ENCODE peak calls at places on chromosomes 7 and 10, in eight cellular contexts. R is H9, T is GM03348, A is iris pigment epithelial cell, G is AG04450, C is NCI-H1105 treated with DMSO at 0.1 percent for 48 hours, E is kidney, Y is amygdala. K is an unnamed sample.

GRCh38 chr10:112953075-112953501 is 3.0 kb downstream of the TCF7L2 start:
- DNase-seq in R (no peak), T (no peak), A (peak; percentile 50), G (no peak), C (no peak), E (peak; percentile 83), Y (peak; percentile 14), K (no peak)

GRCh38 chr10:114541081-114541833 is 116.8 kb downstream of the ABLIM1 start:
- DNase-seq in R (no peak), T (peak; percentile 18), A (peak; percentile 66), G (peak; percentile 80), C (no peak), E (no peak), Y (no peak), K (peak; percentile 90)

GRCh38 chr10:24952146-24952700 is at the start of gene PRTFDC1:
- DNase-seq in R (peak; percentile 55), T (peak; percentile 58), A (peak; percentile 23), G (no peak), C (peak; percentile 55), E (peak; percentile 88), Y (peak; percentile 60), K (peak; percentile 52)

GRCh38 chr10:72754275-72755032 is 62.5 kb downstream of the MCU start:
- DNase-seq in R (no peak), T (no peak), A (no peak), G (no peak), C (no peak), E (no peak), Y (no peak), K (no peak)

GRCh38 chr10:59181668-59182067 is 5.2 kb downstream of the PHYHIPL start:
- DNase-seq in R (peak; percentile 25), T (peak; percentile 60), A (peak; percentile 66), G (no peak), C (peak; percentile 32), E (no peak), Y (peak; percentile 8), K (peak; percentile 29)

GRCh38 chr7:231030-231857 is 38.9 kb downstream of the FAM20C start:
- DNase-seq in R (peak; percentile 47), T (no peak), A (no peak), G (no peak), C (no peak), E (no peak), Y (no peak), K (no peak)

GRCh38 chr7:143381427-143382125 is 431 bp downstream of the ZYX start:
- DNase-seq in R (peak; percentile 28), T (peak; percentile 88), A (peak; percentile 78), G (peak; percentile 55), C (peak; percentile 52), E (peak; percentile 94), Y (peak; percentile 53), K (peak; percentile 79)

GRCh38 chr10:77274046-77274795 is 363.4 kb downstream of the KCNMA1 start:
- DNase-seq in R (no peak), T (no peak), A (no peak), G (no peak), C (no peak), E (no peak), Y (no peak), K (no peak)

GRCh38 chr7:36393826-36394225 is 4.2 kb downstream of the ANLN start:
- DNase-seq in R (no peak), T (no peak), A (no peak), G (no peak), C (no peak), E (no peak), Y (no peak), K (no peak)

GRCh38 chr7:1927942-1928341 is 257.9 kb downstream of the ELFN1 start:
- DNase-seq in R (no peak), T (no peak), A (no peak), G (no peak), C (no peak), E (peak; percentile 56), Y (no peak), K (no peak)

GRCh38 chr10:34748357-34748756 is 66.7 kb downstream of the PARD3 start:
- DNase-seq in R (no peak), T (no peak), A (no peak), G (no peak), C (no peak), E (no peak), Y (no peak), K (no peak)

GRCh38 chr7:52794621-52795020 is 240.8 kb upstream of the POM121L12 start:
- DNase-seq in R (no peak), T (no peak), A (no peak), G (no peak), C (peak; percentile 93), E (no peak), Y (no peak), K (no peak)

GRCh38 chr7:41148521-41148951 is 554.4 kb downstream of the INHBA start:
- DNase-seq in R (no peak), T (peak; percentile 73), A (peak; percentile 85), G (peak; percentile 36), C (no peak), E (no peak), Y (no peak), K (peak; percentile 44)

GRCh38 chr7:36391436-36392198 is 2.0 kb downstream of the ANLN start:
- DNase-seq in R (no peak), T (no peak), A (no peak), G (no peak), C (peak; percentile 79), E (no peak), Y (no peak), K (no peak)

GRCh38 chr10:72310636-72311035 is 36.9 kb downstream of the DDIT4 start:
- DNase-seq in R (no peak), T (no peak), A (no peak), G (no peak), C (no peak), E (peak; percentile 25), Y (peak; percentile 52), K (no peak)

GRCh38 chr7:96308950-96309263 is 13.0 kb downstream of the SLC25A13 start:
- DNase-seq in R (no peak), T (no peak), A (no peak), G (no peak), C (no peak), E (no peak), Y (no peak), K (no peak)

GRCh38 chr7:127844707-127845331 is 186.4 kb downstream of the LRRC4 start:
- DNase-seq in R (no peak), T (peak; percentile 46), A (peak; percentile 75), G (no peak), C (peak; percentile 33), E (no peak), Y (no peak), K (no peak)

GRCh38 chr7:100556541-100556940 is 17.2 kb downstream of the SAP25 start:
- DNase-seq in R (no peak), T (peak; percentile 69), A (peak; percentile 66), G (no peak), C (no peak), E (no peak), Y (no peak), K (no peak)

GRCh38 chr7:106012184-106012583 is 49.1 kb downstream of the CDHR3 start:
- DNase-seq in R (no peak), T (no peak), A (no peak), G (no peak), C (no peak), E (no peak), Y (no peak), K (no peak)

GRCh38 chr10:123521076-123521475 is 145.1 kb upstream of the GPR26 start:
- DNase-seq in R (no peak), T (no peak), A (no peak), G (no peak), C (no peak), E (no peak), Y (no peak), K (no peak)

GRCh38 chr10:130040351-130040750 is 70.3 kb downstream of the C10orf143 start:
- DNase-seq in R (no peak), T (no peak), A (no peak), G (no peak), C (no peak), E (no peak), Y (no peak), K (no peak)

GRCh38 chr10:52424343-52424742 is 110.3 kb downstream of the DKK1 start:
- DNase-seq in R (no peak), T (no peak), A (peak; percentile 47), G (no peak), C (no peak), E (no peak), Y (no peak), K (no peak)

GRCh38 chr10:12019343-12019971 is 23.2 kb downstream of the UPF2 start:
- DNase-seq in R (no peak), T (no peak), A (peak; percentile 14), G (no peak), C (no peak), E (no peak), Y (no peak), K (no peak)

GRCh38 chr10:92240289-92241157 is 50.4 kb downstream of the CPEB3 start:
- DNase-seq in R (peak; percentile 58), T (peak; percentile 73), A (peak; percentile 84), G (no peak), C (peak; percentile 70), E (no peak), Y (peak; percentile 73), K (peak; percentile 65)

GRCh38 chr7:37942934-37943610 is 22.6 kb downstream of the EPDR1 start:
- DNase-seq in R (peak; percentile 76), T (no peak), A (peak; percentile 23), G (no peak), C (no peak), E (peak; percentile 70), Y (peak; percentile 55), K (no peak)

GRCh38 chr7:87499494-87499893 is 24.0 kb upstream of the ABCB4 start:
- DNase-seq in R (no peak), T (no peak), A (no peak), G (no peak), C (no peak), E (no peak), Y (no peak), K (no peak)

GRCh38 chr10:91983403-91983802 is 59.8 kb downstream of the BTAF1 start:
- DNase-seq in R (no peak), T (no peak), A (no peak), G (no peak), C (no peak), E (no peak), Y (no peak), K (no peak)

GRCh38 chr7:4638781-4639575 is 43.1 kb upstream of the FOXK1 start:
- DNase-seq in R (no peak), T (no peak), A (no peak), G (no peak), C (no peak), E (peak; percentile 41), Y (no peak), K (no peak)

GRCh38 chr10:78910886-78911285 is 157.9 kb upstream of the ZMIZ1 start:
- DNase-seq in R (no peak), T (no peak), A (no peak), G (no peak), C (no peak), E (no peak), Y (no peak), K (no peak)

GRCh38 chr7:82674319-82674718 is 230.7 kb upstream of the CACNA2D1 start:
- DNase-seq in R (no peak), T (no peak), A (peak; percentile 62), G (no peak), C (no peak), E (no peak), Y (no peak), K (no peak)

GRCh38 chr10:112461029-112461887 is 14.2 kb downstream of the VTI1A start:
- DNase-seq in R (no peak), T (peak; percentile 56), A (peak; percentile 83), G (peak; percentile 24), C (no peak), E (no peak), Y (no peak), K (no peak)

GRCh38 chr7:28315565-28316420 is 96.5 kb upstream of the CREB5 start:
- DNase-seq in R (no peak), T (peak; percentile 67), A (no peak), G (no peak), C (no peak), E (no peak), Y (no peak), K (peak; percentile 9)

GRCh38 chr7:150944066-150945042 is 33.8 kb downstream of the KCNH2 start:
- DNase-seq in R (no peak), T (no peak), A (no peak), G (no peak), C (no peak), E (peak; percentile 52), Y (no peak), K (no peak)

GRCh38 chr10:69732147-69732825 is 69.4 kb upstream of the COL13A1 start:
- DNase-seq in R (no peak), T (no peak), A (no peak), G (no peak), C (no peak), E (no peak), Y (no peak), K (no peak)

K was measured in hepatic stellate cell.